ENCODE peak calls at places on chromosome 9, in seven cellular contexts. S is HCT116, Z is lower lobe of right lung, M is GM23338, Y is kidney, I is thyroid gland, R is OCI-LY7. Q is an unnamed sample.

GRCh38 chr9:128051932-128052734 is 15.0 kb downstream of the NAIF1 start:
- DNase-seq in S (peak; percentile 77), Z (no peak), M (no peak), Y (peak; percentile 92), I (peak; percentile 29), R (peak; percentile 49), Q (no peak)

GRCh38 chr9:89436963-89437625 is 60.8 kb downstream of the SEMA4D start:
- DNase-seq in S (no peak), Z (peak; percentile 81), M (no peak), Y (peak; percentile 93), I (peak; percentile 73), R (peak; percentile 74), Q (no peak)

GRCh38 chr9:79672891-79673290 is 101.1 kb downstream of the TLE4 start:
- DNase-seq in S (no peak), Z (no peak), M (no peak), Y (no peak), I (no peak), R (no peak), Q (no peak)

GRCh38 chr9:119400607-119401006 is 31.4 kb upstream of the BRINP1 start:
- DNase-seq in S (no peak), Z (no peak), M (no peak), Y (no peak), I (no peak), R (no peak), Q (no peak)

GRCh38 chr9:96618209-96619108 is 1.2 kb downstream of the CDC14B start:
- DNase-seq in S (no peak), Z (peak; percentile 50), M (peak; percentile 34), Y (peak; percentile 77), I (peak; percentile 55), R (no peak), Q (no peak)

GRCh38 chr9:26033346-26033745 is 355.1 kb upstream of the TUSC1 start:
- DNase-seq in S (no peak), Z (no peak), M (no peak), Y (no peak), I (no peak), R (no peak), Q (no peak)

GRCh38 chr9:83047839-83048775 is 14.8 kb downstream of the RASEF start:
- DNase-seq in S (no peak), Z (peak; percentile 46), M (no peak), Y (no peak), I (peak; percentile 94), R (no peak), Q (no peak)

GRCh38 chr9:16236326-16236725 is 634.1 kb downstream of the BNC2 start:
- DNase-seq in S (no peak), Z (no peak), M (no peak), Y (no peak), I (no peak), R (no peak), Q (no peak)

GRCh38 chr9:127204771-127205470 is 59.7 kb upstream of the GARNL3 start:
- DNase-seq in S (no peak), Z (no peak), M (peak; percentile 44), Y (peak; percentile 69), I (no peak), R (peak; percentile 35), Q (no peak)

DNA sequence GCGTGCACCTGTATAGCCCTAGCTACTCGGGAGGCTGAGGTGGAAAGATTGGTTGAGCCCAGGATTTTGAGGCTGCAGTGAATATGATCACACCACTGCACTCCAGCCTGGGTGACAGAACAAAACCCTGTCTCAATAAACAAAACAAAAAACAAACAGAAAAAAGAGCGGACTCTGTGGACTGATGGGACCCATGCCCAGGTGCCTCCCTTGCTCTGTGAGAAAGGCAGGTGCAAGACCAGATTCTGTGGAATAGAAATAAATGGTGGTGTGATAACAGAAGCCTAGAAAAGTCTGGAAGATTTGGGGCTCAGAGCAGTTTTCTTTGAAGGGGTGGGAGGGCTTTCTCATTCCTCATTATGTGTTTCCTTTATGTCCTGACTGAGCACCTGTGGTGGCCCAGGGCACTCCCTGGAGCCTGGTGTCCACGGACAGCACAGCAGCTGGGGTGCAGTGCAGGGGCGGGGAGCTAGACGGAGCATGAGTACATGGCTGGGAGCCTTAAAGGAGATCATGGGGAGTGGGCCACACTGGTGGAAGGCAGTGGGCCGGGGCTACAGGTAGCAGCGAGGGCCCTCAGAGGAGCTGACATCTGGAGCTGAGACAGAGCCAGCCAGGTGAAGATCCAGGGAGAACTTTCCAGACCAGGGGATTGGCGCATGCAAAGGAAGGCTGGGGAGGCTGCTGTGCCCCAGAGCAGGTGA is 15.4 kb upstream of the CEL start:
- DNase-seq in S (no peak), Z (no peak), M (no peak), Y (no peak), I (no peak), R (no peak), Q (no peak)
- H3K36me3 ChIP-seq in S (peaks cover 63% of the 10 kb centered on the region), Z (peaks cover 98% of the 10 kb centered on the region), M (peaks cover 4% of the 10 kb centered on the region), Y (peaks cover 42% of the 10 kb centered on the region), I (peaks cover 70% of the 10 kb centered on the region), R (peaks cover 90% of the 10 kb centered on the region), Q (peaks cover 38% of the 10 kb centered on the region)

GRCh38 chr9:136359774-136360718 is 3.5 kb downstream of the DNLZ start:
- DNase-seq in S (no peak), Z (no peak), M (no peak), Y (no peak), I (no peak), R (no peak), Q (no peak)

GRCh38 chr9:136362450-136362784 is 1.1 kb downstream of the DNLZ start:
- DNase-seq in S (no peak), Z (no peak), M (no peak), Y (no peak), I (no peak), R (no peak), Q (no peak)

GRCh38 chr9:136363106-136363605 is 388 bp downstream of the DNLZ start:
- DNase-seq in S (peak; percentile 91), Z (peak; percentile 98), M (peak; percentile 96), Y (peak; percentile 99), I (peak; percentile 94), R (peak; percentile 95), Q (peak; percentile 76)

GRCh38 chr9:136361757-136362449 is 1.6 kb downstream of the DNLZ start:
- DNase-seq in S (no peak), Z (no peak), M (no peak), Y (no peak), I (no peak), R (no peak), Q (no peak)

GRCh38 chr9:136361047-136361756 is 2.3 kb downstream of the DNLZ start:
- DNase-seq in S (no peak), Z (no peak), M (no peak), Y (no peak), I (no peak), R (no peak), Q (no peak)
- H3K4me3 ChIP-seq in S (no peak overlapping the region), Z (no peak overlapping the region), M (no peak overlapping the region), Y (no peak overlapping the region), I (no peak overlapping the region), R (no peak overlapping the region), Q (no peak overlapping the region)

DNA sequence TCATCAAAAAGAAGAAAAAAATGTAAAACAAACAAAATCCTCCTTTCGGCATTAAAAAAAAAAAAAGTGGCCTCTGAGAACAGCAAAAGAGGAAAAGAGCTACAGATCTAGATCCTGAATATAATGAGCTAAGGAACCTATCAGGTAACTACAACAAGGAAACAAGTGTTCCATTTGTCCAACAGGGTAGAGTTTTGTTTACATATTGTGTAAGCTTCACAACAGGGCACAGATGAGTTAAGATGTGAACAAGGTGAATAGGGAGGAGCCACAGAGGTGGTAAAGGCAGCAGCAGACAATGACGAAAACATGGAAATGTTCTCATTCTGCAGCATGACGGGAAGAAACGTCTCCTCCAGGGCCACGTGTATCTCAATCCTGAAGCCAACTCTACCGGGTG is 14.4 kb downstream of the ELP1 start:
- DNase-seq in S (no peak), Z (no peak), M (peak; percentile 7), Y (no peak), I (no peak), R (no peak), Q (no peak)
- H3K36me3 ChIP-seq in S (peaks cover 24% of the 10 kb centered on the region), Z (peaks cover 97% of the 10 kb centered on the region), M (peaks cover 46% of the 10 kb centered on the region), Y (peaks cover 31% of the 10 kb centered on the region), I (peaks cover 24% of the 10 kb centered on the region), R (peaks cover 86% of the 10 kb centered on the region), Q (peaks cover 9% of the 10 kb centered on the region)

DNA sequence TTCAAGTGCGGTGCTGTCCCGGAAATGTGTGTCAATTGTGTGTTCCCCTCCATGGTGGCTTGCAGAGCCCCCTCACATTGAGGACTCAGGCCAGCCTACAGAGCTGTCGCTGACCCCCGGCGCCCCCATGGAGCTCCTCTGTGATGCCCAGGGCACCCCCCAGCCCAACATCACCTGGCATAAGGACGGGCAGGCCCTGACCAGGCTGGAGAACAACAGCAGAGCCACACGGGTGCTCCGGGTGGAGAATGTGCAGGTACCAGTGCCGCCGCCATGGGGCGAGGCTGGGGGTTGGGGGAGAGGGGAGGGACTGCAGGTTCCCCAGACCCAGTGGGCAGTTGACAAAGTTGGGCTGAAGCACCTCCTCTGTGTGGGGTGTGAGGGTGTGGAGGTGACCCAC is 50.4 kb upstream of the ASS1 start:
- DNase-seq in S (no peak), Z (no peak), M (no peak), Y (no peak), I (no peak), R (no peak), Q (no peak)
- H3K4me3 ChIP-seq in S (no peak overlapping the region), Z (no peak overlapping the region), M (no peak overlapping the region), Y (no peak overlapping the region), I (no peak overlapping the region), R (no peak overlapping the region), Q (no peak overlapping the region)

GRCh38 chr9:124741149-124741548 is 30.0 kb downstream of the NR6A1 start:
- DNase-seq in S (no peak), Z (no peak), M (no peak), Y (no peak), I (no peak), R (no peak), Q (no peak)
- H3K36me3 ChIP-seq in S (no peaks in the 10 kb centered on the region), Z (no peaks in the 10 kb centered on the region), M (no peaks in the 10 kb centered on the region), Y (no peaks in the 10 kb centered on the region), I (no peaks in the 10 kb centered on the region), R (peaks cover 36% of the 10 kb centered on the region), Q (no peaks in the 10 kb centered on the region)

GRCh38 chr9:138009456-138010273 is 132.1 kb downstream of the CACNA1B start:
- DNase-seq in S (no peak), Z (peak; percentile 36), M (no peak), Y (peak; percentile 51), I (no peak), R (no peak), Q (no peak)
- H3K4me3 ChIP-seq in S (no peak overlapping the region), Z (no peak overlapping the region), M (no peak overlapping the region), Y (no peak overlapping the region), I (no peak overlapping the region), R (no peak overlapping the region), Q (no peak overlapping the region)

GRCh38 chr9:120408680-120409258 is 171.2 kb downstream of the CDK5RAP2 start:
- DNase-seq in S (no peak), Z (no peak), M (no peak), Y (no peak), I (no peak), R (no peak), Q (no peak)
- H3K36me3 ChIP-seq in S (peaks cover 25% of the 10 kb centered on the region), Z (peaks cover 82% of the 10 kb centered on the region), M (peaks cover 3% of the 10 kb centered on the region), Y (peaks cover 28% of the 10 kb centered on the region), I (peaks cover 24% of the 10 kb centered on the region), R (peaks cover 91% of the 10 kb centered on the region), Q (peaks cover 13% of the 10 kb centered on the region)